ENCODE peak calls at places on chromosomes 3 and 15, in four cellular contexts. B is suprapubic skin, T is WTC11, J is transverse colon. U is an unnamed sample.

GRCh38 chr3:15361494-15362214 is 29.3 kb upstream of the SH3BP5 start:
- DNase-seq in B (no peak), T (peak; percentile 14), J (peak; percentile 23), U (no peak)

GRCh38 chr3:54632281-54632665 is 295.6 kb downstream of the LRTM1 start:
- DNase-seq in B (no peak), T (no peak), J (no peak), U (no peak)

GRCh38 chr3:44648564-44649229 is at the start of gene ZNF35:
- DNase-seq in B (peak; percentile 89), T (peak; percentile 88), J (peak; percentile 77), U (peak; percentile 37)

GRCh38 chr3:53242642-53243041 is 13.2 kb downstream of the TKT start:
- DNase-seq in B (no peak), T (no peak), J (no peak), U (no peak)

GRCh38 chr3:102123590-102124190 is 274.4 kb downstream of the NFKBIZ start:
- DNase-seq in B (no peak), T (no peak), J (no peak), U (no peak)

GRCh38 chr3:180973543-180973942 is 16.0 kb downstream of the DNAJC19 start:
- DNase-seq in B (no peak), T (no peak), J (no peak), U (no peak)

GRCh38 chr15:45855907-45856579 is 221.2 kb downstream of the SQOR start:
- DNase-seq in B (no peak), T (no peak), J (no peak), U (no peak)

GRCh38 chr3:73243740-73244139 is 182.3 kb downstream of the EBLN2 start:
- DNase-seq in B (no peak), T (no peak), J (no peak), U (no peak)

GRCh38 chr15:57634290-57634689 is 42.6 kb downstream of the MYZAP start:
- DNase-seq in B (no peak), T (no peak), J (no peak), U (no peak)

GRCh38 chr15:34582461-34583357 is 742 bp downstream of the GOLGA8B start:
- DNase-seq in B (no peak), T (peak; percentile 35), J (peak; percentile 44), U (no peak)

GRCh38 chr3:174287601-174288180 is 571.4 kb upstream of the NAALADL2 start:
- DNase-seq in B (no peak), T (no peak), J (no peak), U (no peak)

GRCh38 chr3:10473581-10474438 is 31.6 kb downstream of the ATP2B2 start:
- DNase-seq in B (no peak), T (no peak), J (no peak), U (no peak)

GRCh38 chr15:45314960-45315359 is 62.9 kb downstream of the SLC28A2 start:
- DNase-seq in B (no peak), T (peak; percentile 59), J (peak; percentile 21), U (no peak)

GRCh38 chr3:158160958-158161357 is 51.1 kb downstream of the RSRC1 start:
- DNase-seq in B (no peak), T (no peak), J (no peak), U (no peak)

GRCh38 chr3:122957707-122958210 is 69.8 kb downstream of the SEMA5B start:
- DNase-seq in B (no peak), T (no peak), J (no peak), U (no peak)

GRCh38 chr15:44193651-44194396 is 1.2 kb downstream of the FRMD5 start:
- DNase-seq in B (no peak), T (peak; percentile 22), J (no peak), U (no peak)

GRCh38 chr3:111668912-111669488 is 73.9 kb upstream of the ZBED2 start:
- DNase-seq in B (no peak), T (no peak), J (no peak), U (no peak)

GRCh38 chr15:74432271-74432967 is 1.3 kb downstream of the SEMA7A start:
- DNase-seq in B (no peak), T (no peak), J (no peak), U (no peak)

GRCh38 chr3:56303508-56303907 is 164.8 kb downstream of the ERC2 start:
- DNase-seq in B (no peak), T (peak; percentile 72), J (no peak), U (no peak)

GRCh38 chr15:44657378-44657777 is 6.1 kb downstream of the SPG11 start:
- DNase-seq in B (no peak), T (no peak), J (no peak), U (no peak)

GRCh38 chr15:99537344-99537743 is 28.4 kb upstream of the MEF2A start:
- DNase-seq in B (no peak), T (no peak), J (no peak), U (no peak)

GRCh38 chr3:80606073-80606472 is 838.3 kb upstream of the ROBO1 start:
- DNase-seq in B (no peak), T (no peak), J (no peak), U (no peak)

DNA sequence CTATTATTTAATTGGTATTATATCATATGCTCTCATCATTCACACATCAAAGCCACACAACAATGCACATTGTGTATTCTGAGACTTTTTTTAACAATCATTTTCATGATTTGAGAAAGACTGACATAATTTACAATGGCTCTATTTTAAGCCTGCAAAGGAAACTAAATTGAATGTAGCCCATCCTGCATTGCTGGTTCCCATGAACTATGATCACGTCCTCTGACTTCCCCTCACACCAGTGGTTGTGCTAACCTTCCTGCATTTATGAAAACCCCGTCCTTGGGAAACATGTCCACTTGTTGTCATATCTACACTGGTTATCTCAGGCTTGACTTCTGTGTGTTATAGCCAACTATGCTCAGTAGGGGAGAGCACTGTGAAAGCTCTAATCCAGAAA is 546.2 kb downstream of the MECOM start:
- DNase-seq in B (no peak), T (no peak), J (no peak), U (no peak)
- TF ChIP-seq CTCF in B (no peak), T (no peak), J (no peak), U (no peak)

GRCh38 chr3:7546219-7546618 is 685.3 kb downstream of the GRM7 start:
- DNase-seq in B (no peak), T (no peak), J (no peak), U (no peak)
- TF ChIP-seq CTCF in B (no peak), T (no peak), J (no peak), U (no peak)

GRCh38 chr3:194294888-194295214 is 56.3 kb downstream of the CPN2 start:
- DNase-seq in B (no peak), T (peak; percentile 21), J (no peak), U (no peak)

GRCh38 chr3:194298331-194299227 is 52.5 kb downstream of the CPN2 start:
- DNase-seq in B (no peak), T (no peak), J (no peak), U (no peak)

GRCh38 chr3:194296832-194297666 is 54.1 kb downstream of the CPN2 start:
- DNase-seq in B (no peak), T (peak; percentile 84), J (peak; percentile 32), U (no peak)

GRCh38 chr3:194294199-194294887 is 56.8 kb downstream of the CPN2 start:
- DNase-seq in B (no peak), T (peak; percentile 64), J (no peak), U (no peak)

DNA sequence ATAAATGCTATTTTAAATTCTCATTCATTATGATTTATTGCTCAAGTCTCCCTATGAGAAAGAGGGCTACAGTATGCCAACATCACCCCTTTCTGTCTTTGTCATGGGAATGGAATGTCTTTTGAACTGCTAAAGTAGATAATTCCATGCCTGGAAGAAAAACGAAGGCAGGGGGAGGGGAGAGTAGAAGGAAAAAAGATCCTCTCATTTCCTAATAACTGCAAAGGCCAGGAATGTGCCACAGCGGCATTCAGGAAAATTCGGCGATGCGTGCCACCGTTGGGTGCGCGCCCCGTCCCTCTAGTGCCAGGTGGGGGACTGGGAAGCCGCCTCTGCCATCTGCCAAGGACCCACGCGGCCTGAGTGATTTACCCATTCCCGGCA is 54.7 kb downstream of the CPN2 start:
- DNase-seq in B (no peak), T (peak; percentile 48), J (no peak), U (no peak)
- TF ChIP-seq CTCF in B (no peak), T (no peak), J (no peak), U (no peak)

DNA sequence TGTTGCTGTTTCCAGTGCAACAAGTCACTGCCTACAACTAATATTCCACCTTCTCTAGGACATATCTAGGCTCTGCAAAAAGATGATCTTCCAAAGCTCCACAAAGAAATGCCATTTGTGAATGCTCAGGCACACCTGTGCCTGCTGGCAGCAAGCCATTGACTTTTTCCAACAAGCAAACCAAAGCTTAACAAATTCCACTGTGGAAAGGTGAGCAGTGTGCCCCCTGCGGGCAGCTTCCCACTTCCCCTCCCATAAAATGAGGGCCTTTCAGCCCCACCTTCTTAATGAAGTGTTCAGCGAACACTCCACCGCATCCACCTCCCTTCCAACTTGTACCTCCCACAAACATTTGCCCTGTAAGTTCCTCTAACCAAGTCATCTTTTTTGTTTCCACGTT is 157.5 kb upstream of the SLC24A5 start:
- DNase-seq in B (no peak), T (no peak), J (no peak), U (no peak)
- TF ChIP-seq CTCF in B (no peak), T (no peak), J (no peak), U (no peak)

GRCh38 chr3:11651900-11652299 is 8.2 kb upstream of the VGLL4 start:
- DNase-seq in B (no peak), T (no peak), J (no peak), U (no peak)
- TF ChIP-seq CTCF in B (peak; percentile 23), T (no peak), J (peak; percentile 59), U (no peak)

GRCh38 chr15:65944404-65944803 is 75.1 kb downstream of the RAB11A start:
- DNase-seq in B (no peak), T (no peak), J (no peak), U (no peak)
- TF ChIP-seq CTCF in B (no peak), T (no peak), J (no peak), U (no peak)

GRCh38 chr15:78642341-78642740 is 1.3 kb upstream of the CHRNB4 start:
- DNase-seq in B (no peak), T (no peak), J (no peak), U (no peak)

GRCh38 chr15:78640527-78640839 is 527 bp downstream of the CHRNB4 start:
- DNase-seq in B (no peak), T (peak; percentile 30), J (no peak), U (no peak)

GRCh38 chr15:78638658-78639314 is 2.2 kb downstream of the CHRNB4 start:
- DNase-seq in B (no peak), T (peak; percentile 91), J (peak; percentile 53), U (peak; percentile 72)

GRCh38 chr15:78641876-78642275 is 866 bp upstream of the CHRNB4 start:
- DNase-seq in B (no peak), T (no peak), J (no peak), U (no peak)

GRCh38 chr15:78640840-78641733 is at the start of gene CHRNB4:
- DNase-seq in B (no peak), T (peak; percentile 87), J (peak; percentile 42), U (no peak)
- TF ChIP-seq CTCF in B (no peak), T (no peak), J (no peak), U (no peak)

U was measured in omental fat pad.